ENCODE peak calls at places on chromosome 3, in five cellular contexts. R is heart left ventricle, B is stomach, V is endothelial cell of umbilical vein, T is testis. W is an unnamed sample.

GRCh38 chr3:43405888-43406636 is 119.7 kb downstream of the SNRK start:
- DNase-seq in B (no peak), T (no peak), V (no peak), R (peak; percentile 32), W (peak; percentile 52)

GRCh38 chr3:111605493-111605892 is 10.3 kb upstream of the ZBED2 start:
- DNase-seq in R (no peak), B (no peak), V (no peak), T (no peak), W (no peak)

GRCh38 chr3:83496459-83496858 is 1462.3 kb upstream of the CADM2 start:
- DNase-seq in R (no peak), V (no peak), B (no peak), T (no peak), W (no peak)

GRCh38 chr3:169686874-169687273 is 23.4 kb upstream of the MECOM start:
- DNase-seq in T (no peak), V (no peak), B (peak; percentile 45), R (no peak), W (no peak)

GRCh38 chr3:138180375-138181029 is 5.8 kb upstream of the DBR1 start:
- DNase-seq in V (peak; percentile 50), T (peak; percentile 40), R (no peak), B (no peak), W (peak; percentile 43)

GRCh38 chr3:47799733-47800132 is 3.2 kb upstream of the DHX30 start:
- DNase-seq in V (no peak), B (no peak), R (no peak), T (no peak), W (no peak)

GRCh38 chr3:194328080-194328571 is 23.0 kb downstream of the CPN2 start:
- DNase-seq in R (no peak), T (no peak), V (no peak), B (no peak), W (no peak)

GRCh38 chr3:27990347-27990746 is 251.1 kb upstream of the CMC1 start:
- DNase-seq in B (no peak), V (no peak), T (no peak), R (no peak), W (no peak)

GRCh38 chr3:47423548-47424145 is 42.8 kb downstream of the PTPN23 start:
- DNase-seq in B (no peak), R (no peak), V (no peak), T (no peak), W (no peak)

GRCh38 chr3:182058488-182058887 is 346.8 kb downstream of the SOX2 start:
- DNase-seq in V (no peak), R (no peak), T (no peak), B (peak; percentile 42), W (no peak)

GRCh38 chr3:155335955-155336354 is 42.5 kb upstream of the STRIT1 start:
- DNase-seq in B (no peak), V (no peak), R (no peak), T (no peak), W (no peak)

GRCh38 chr3:117885046-117885445 is 1149.6 kb downstream of the IGSF11 start:
- DNase-seq in B (no peak), T (no peak), V (peak; percentile 72), R (no peak), W (no peak)
- H3K4me3 ChIP-seq in B (no peak overlapping the region), T (no peak overlapping the region), V (no peak overlapping the region), R (no peak overlapping the region), W (no peak overlapping the region)

GRCh38 chr3:161415506-161416231 is 44.4 kb upstream of the SPTSSB start:
- DNase-seq in R (peak; percentile 43), B (peak; percentile 35), T (no peak), V (peak; percentile 93), W (peak; percentile 76)

GRCh38 chr3:161422171-161422693 is 50.9 kb upstream of the SPTSSB start:
- DNase-seq in T (no peak), B (no peak), R (no peak), V (no peak), W (no peak)

GRCh38 chr3:161419555-161420333 is 48.4 kb upstream of the SPTSSB start:
- DNase-seq in B (no peak), V (no peak), R (no peak), T (no peak), W (no peak)

GRCh38 chr3:161423911-161424522 is 52.7 kb upstream of the SPTSSB start:
- DNase-seq in T (no peak), B (no peak), R (no peak), V (peak; percentile 44), W (peak; percentile 41)

GRCh38 chr3:161420746-161421145 is 49.4 kb upstream of the SPTSSB start:
- DNase-seq in B (peak; percentile 62), R (no peak), V (peak; percentile 41), T (no peak), W (peak; percentile 19)
- TF ChIP-seq CTCF in B (no peak), R (no peak), V (no peak), T (no peak), W (peak; percentile 12)

GRCh38 chr3:185960518-185961288 is 22.9 kb upstream of the TRA2B start:
- DNase-seq in R (no peak), B (no peak), T (no peak), V (no peak), W (no peak)
- H3K4me3 ChIP-seq in R (peak overlapping the region; percentile 29), B (peak overlapping the region; percentile 20), T (no peak overlapping the region), V (no peak overlapping the region), W (no peak overlapping the region)

DNA sequence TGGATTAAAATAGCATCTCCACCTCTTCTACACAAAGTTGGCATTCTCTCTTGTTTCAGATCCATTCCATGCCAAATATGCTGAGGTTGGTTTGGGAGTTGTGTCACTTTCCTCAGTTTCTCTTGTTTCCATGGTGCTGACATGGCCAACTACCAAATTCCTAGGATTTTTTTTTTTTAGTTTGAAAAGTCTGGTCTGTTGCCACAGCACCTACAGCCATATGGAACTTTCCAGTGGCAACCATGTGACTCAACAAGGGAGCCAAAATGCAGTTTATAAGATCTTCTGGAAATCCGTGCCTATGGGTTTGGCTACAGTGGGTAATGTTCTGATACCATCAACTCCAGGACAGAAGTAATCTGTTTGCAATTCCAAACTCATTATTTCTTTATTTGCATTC is 96.0 kb upstream of the CLSTN2 start:
- DNase-seq in V (no peak), R (no peak), T (no peak), B (no peak), W (no peak)
- TF ChIP-seq CTCF in V (no peak), R (no peak), T (no peak), B (no peak), W (no peak)

DNA sequence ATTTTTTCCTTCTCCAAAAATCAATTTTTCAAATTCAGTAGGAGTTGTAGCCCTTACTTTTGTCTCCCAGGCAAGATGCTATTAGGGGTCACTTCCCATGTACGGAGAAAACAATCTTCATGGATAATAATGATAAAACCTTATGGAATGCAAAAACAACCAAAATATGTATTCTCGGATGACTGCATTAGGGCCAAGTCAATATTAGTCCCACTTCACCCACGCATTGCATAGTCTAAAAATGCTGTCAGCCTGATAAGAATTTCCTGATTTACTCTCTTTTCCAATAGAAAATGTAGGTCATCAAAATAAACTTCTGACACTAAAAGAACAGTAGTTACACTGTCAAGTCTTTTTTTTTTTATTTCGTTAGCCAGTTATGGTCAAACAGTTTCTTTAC is 2.7 kb downstream of the VGLL3 start:
- DNase-seq in V (peak; percentile 61), T (no peak), B (no peak), R (no peak), W (peak; percentile 79)
- H3K4me3 ChIP-seq in V (no peak overlapping the region), T (peak overlapping the region; percentile 67), B (no peak overlapping the region), R (no peak overlapping the region), W (peak overlapping the region; percentile 85)

GRCh38 chr3:126490619-126491018 is 14.9 kb upstream of the ZXDC start:
- DNase-seq in T (no peak), R (no peak), V (no peak), B (no peak), W (no peak)
- TF ChIP-seq CTCF in T (no peak), R (no peak), V (no peak), B (no peak), W (no peak)